ENCODE peak calls at places on chromosomes 11 and 22, in four cellular contexts. Y, X, S and A are unnamed samples.

GRCh38 chr11:869399-870126 is 26.9 kb downstream of the TSPAN4 start:
- DNase-seq in X (no peak), Y (no peak), S (no peak), A (no peak)

GRCh38 chr11:32722255-32722654 is 72.2 kb downstream of the CCDC73 start:
- DNase-seq in S (no peak), X (no peak), Y (no peak), A (no peak)

GRCh38 chr11:27693398-27693797 is 6.9 kb downstream of the BDNF start:
- DNase-seq in X (no peak), Y (no peak), S (no peak), A (no peak)

GRCh38 chr11:43738600-43739409 is 58.3 kb downstream of the HSD17B12 start:
- DNase-seq in Y (peak; percentile 73), S (no peak), X (peak; percentile 3), A (peak; percentile 54)

GRCh38 chr22:41197046-41197807 is 7.9 kb upstream of the L3MBTL2 start:
- DNase-seq in S (no peak), Y (peak; percentile 89), X (peak; percentile 56), A (peak; percentile 93)

GRCh38 chr22:20745177-20745576 is 28.7 kb upstream of the SERPIND1 start:
- DNase-seq in X (no peak), Y (no peak), S (no peak), A (no peak)

GRCh38 chr22:17305076-17305475 is 64.2 kb upstream of the CECR2 start:
- DNase-seq in X (no peak), S (no peak), Y (no peak), A (no peak)

GRCh38 chr11:6502382-6502781 is 5.3 kb downstream of the DNHD1 start:
- DNase-seq in Y (no peak), S (no peak), X (no peak), A (no peak)

GRCh38 chr11:121253951-121254350 is 38.6 kb upstream of the SC5D start:
- DNase-seq in S (no peak), X (no peak), Y (no peak), A (no peak)

GRCh38 chr11:12962306-12962705 is 46.8 kb upstream of the RASSF10 start:
- DNase-seq in S (no peak), Y (no peak), X (no peak), A (no peak)

GRCh38 chr11:12961615-12962014 is 47.5 kb upstream of the RASSF10 start:
- DNase-seq in S (no peak), X (no peak), Y (no peak), A (no peak)

GRCh38 chr11:12964650-12965049 is 44.5 kb upstream of the RASSF10 start:
- DNase-seq in Y (no peak), S (no peak), X (no peak), A (no peak)

GRCh38 chr11:12963051-12963450 is 46.1 kb upstream of the RASSF10 start:
- DNase-seq in X (no peak), Y (no peak), S (no peak), A (no peak)

DNA sequence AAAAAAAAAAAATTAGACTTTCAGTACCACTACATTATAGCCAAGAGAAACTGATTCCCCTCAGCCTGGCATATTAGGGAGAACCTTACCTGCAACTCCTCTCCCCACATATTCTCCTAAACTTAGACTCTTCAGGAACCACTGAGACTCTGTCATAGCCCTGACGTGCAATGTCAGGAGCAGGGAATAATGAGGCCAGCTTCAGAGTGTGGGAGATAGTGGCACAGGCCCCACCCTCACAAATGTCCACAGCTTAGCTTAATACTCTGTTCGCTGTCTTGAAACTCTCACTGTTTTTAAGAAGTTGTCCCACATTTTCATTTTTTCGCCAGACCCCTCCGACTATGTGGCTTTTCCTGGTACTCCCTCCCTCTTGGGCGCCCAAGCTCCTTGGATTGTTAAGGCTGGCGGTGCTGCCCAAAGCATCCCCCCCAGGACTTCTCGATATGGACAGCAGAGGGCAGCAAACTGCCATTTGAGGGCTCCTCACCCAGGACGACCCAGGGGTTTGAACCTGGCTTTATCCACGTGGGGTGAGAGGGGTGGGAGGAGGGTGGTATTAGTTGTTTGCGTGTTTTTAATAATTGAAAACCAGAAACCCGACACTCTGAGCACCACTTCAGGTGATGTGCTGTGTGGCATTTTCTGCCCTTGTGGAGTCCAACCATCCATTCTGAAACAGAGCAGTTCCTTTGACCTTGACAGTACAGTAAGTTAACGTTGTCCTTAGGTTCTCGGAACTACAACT is 45.2 kb upstream of the RASSF10 start:
- DNase-seq in X (peak; percentile 60), Y (peak; percentile 84), S (peak; percentile 7), A (peak; percentile 82)
- TF ChIP-seq FOXK2 in X (no peak), Y (no peak), S (no peak), A (no peak)

GRCh38 chr11:35619754-35620640 is 1.7 kb downstream of the FJX1 start:
- DNase-seq in S (no peak), Y (peak; percentile 28), X (peak; percentile 38), A (peak; percentile 36)
- TF ChIP-seq FOXK2 in S (no peak), Y (no peak), X (no peak), A (no peak)

GRCh38 chr22:40004836-40005235 is 10.1 kb downstream of the FAM83F start:
- DNase-seq in S (no peak), X (no peak), Y (no peak), A (no peak)
- TF ChIP-seq FOXK2 in S (no peak), X (no peak), Y (no peak), A (no peak)

DNA sequence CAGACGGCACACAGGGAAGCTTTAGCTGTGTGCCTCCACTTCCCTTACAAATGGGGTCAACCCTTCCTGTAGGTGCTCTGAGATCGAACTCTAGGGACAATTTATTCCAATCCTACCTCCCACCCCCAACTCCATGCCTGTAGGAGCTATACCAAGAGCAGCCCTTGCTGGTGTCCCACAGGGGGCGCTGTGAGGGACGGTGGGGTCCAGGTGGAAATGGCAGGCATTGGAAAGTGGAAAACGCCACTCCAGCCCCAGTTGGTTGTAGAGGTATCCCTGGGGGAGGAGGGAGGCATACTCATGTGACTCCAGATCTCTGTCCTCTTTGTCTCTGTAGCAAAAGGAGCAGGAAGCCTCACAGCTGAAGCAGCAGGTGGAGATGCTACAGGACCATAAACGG is 161.3 kb downstream of the MYO18B start:
- DNase-seq in S (no peak), X (no peak), Y (peak; percentile 42), A (peak; percentile 61)
- TF ChIP-seq FOXK2 in S (no peak), X (no peak), Y (no peak), A (no peak)

GRCh38 chr22:26199665-26200064 is 30.4 kb downstream of the SEZ6L start:
- DNase-seq in S (no peak), X (no peak), Y (no peak), A (no peak)

GRCh38 chr22:26196657-26197056 is 27.4 kb downstream of the SEZ6L start:
- DNase-seq in S (no peak), Y (no peak), X (peak; percentile 87), A (no peak)

GRCh38 chr22:26197427-26197826 is 28.2 kb downstream of the SEZ6L start:
- DNase-seq in Y (no peak), S (no peak), X (no peak), A (no peak)

GRCh38 chr22:26194877-26195276 is 25.6 kb downstream of the SEZ6L start:
- DNase-seq in Y (no peak), S (no peak), X (no peak), A (no peak)

DNA sequence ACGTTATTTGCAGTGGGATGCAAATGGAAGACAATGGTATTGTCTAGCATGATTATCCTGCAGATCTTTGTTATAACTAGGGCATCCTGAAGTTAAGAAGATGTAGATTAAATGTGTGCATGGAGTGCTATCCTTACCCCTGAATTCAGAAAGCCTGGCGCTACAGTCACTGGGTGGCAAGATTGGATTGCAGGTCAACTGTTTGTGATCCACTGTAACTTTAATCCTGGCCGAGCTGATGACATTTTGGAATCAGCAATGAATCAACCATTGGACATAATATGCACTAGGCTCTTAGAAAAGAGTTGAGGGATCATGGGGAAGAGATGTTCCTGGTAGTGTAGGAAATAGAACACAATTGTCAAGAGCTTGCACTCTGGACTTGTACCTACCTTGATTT is 25.1 kb downstream of the SEZ6L start:
- DNase-seq in X (no peak), S (no peak), Y (no peak), A (no peak)
- TF ChIP-seq FOXK2 in X (no peak), S (no peak), Y (no peak), A (no peak)